ENCODE peak calls at places on chromosomes 12 and 14, in six cellular contexts. I is stimulated activated CD8-positive, alpha-beta memory T cell treated with anti-CD3 and anti-CD28 coated beads, Interleukin-12 subunit alpha, Interleukin-12 subunit beta, amount 100 ng/mL, for 1 hour; J is NCI-H748 treated with DMSO at 0.1 percent for 48 hours; S is iPS-NIHi11; M is AG08395; V is activated gamma-delta T cell treated with anti-CD3 and anti-CD28 coated beads, Interleukin-2, amount 50 U/mL, for 16 hours. T is an unnamed sample.

GRCh38 chr12:67649165-67650126 is 901 bp downstream of the DYRK2 start:
- DNase-seq in I (no peak), J (no peak), S (peak), M (no peak), V (peak), T (peak)

GRCh38 chr12:52164624-52165023 is 27.2 kb downstream of the KRT80 start:
- DNase-seq in I (no peak), J (no peak), S (no peak), M (no peak), V (no peak), T (no peak)

GRCh38 chr12:24719293-24719721 is 229.6 kb downstream of the BCAT1 start:
- DNase-seq in I (peak), J (no peak), S (no peak), M (peak), V (peak), T (peak)

GRCh38 chr12:6068226-6068625 is 56.2 kb downstream of the VWF start:
- DNase-seq in I (no peak), J (no peak), S (no peak), M (no peak), V (no peak), T (no peak)

GRCh38 chr12:46523863-46524770 is 151.5 kb upstream of the SLC38A2 start:
- DNase-seq in I (peak), J (no peak), S (no peak), M (peak), V (no peak), T (peak)

GRCh38 chr14:35365130-35366047 is 39.2 kb downstream of the NFKBIA start:
- DNase-seq in I (peak), J (no peak), S (no peak), M (peak), V (peak), T (peak)

GRCh38 chr12:85920324-85920947 is 46.3 kb downstream of the NTS start:
- DNase-seq in I (no peak), J (peak), S (peak), M (peak), V (no peak), T (no peak)

GRCh38 chr12:130965668-130966067 is 12.0 kb downstream of the ADGRD1 start:
- DNase-seq in I (no peak), J (no peak), S (no peak), M (no peak), V (no peak), T (no peak)

GRCh38 chr14:73944432-73945158 is 5.3 kb downstream of the FAM161B start:
- DNase-seq in I (no peak), J (no peak), S (no peak), M (no peak), V (no peak), T (no peak)

GRCh38 chr14:49549881-49550280 is 36.3 kb downstream of the RPS29 start:
- DNase-seq in I (no peak), J (no peak), S (peak), M (peak), V (no peak), T (peak)

GRCh38 chr12:98698603-98699463 is 53.7 kb downstream of the APAF1 start:
- DNase-seq in I (no peak), J (peak), S (peak), M (peak), V (no peak), T (peak)

GRCh38 chr14:34120185-34120977 is 169.5 kb upstream of the EGLN3 start:
- DNase-seq in I (no peak), J (no peak), S (no peak), M (no peak), V (no peak), T (no peak)

GRCh38 chr12:15830538-15830937 is 41.4 kb upstream of the EPS8 start:
- DNase-seq in I (no peak), J (no peak), S (no peak), M (peak), V (no peak), T (peak)

GRCh38 chr12:34206061-34206785 is 183.9 kb downstream of the ALG10 start:
- DNase-seq in I (no peak), J (no peak), S (no peak), M (no peak), V (no peak), T (no peak)

GRCh38 chr14:102659797-102660196 is 67.3 kb downstream of the RCOR1 start:
- DNase-seq in I (no peak), J (no peak), S (no peak), M (peak), V (no peak), T (peak)

GRCh38 chr12:20421338-20421890 is 53.1 kb downstream of the PDE3A start:
- DNase-seq in I (no peak), J (no peak), S (no peak), M (no peak), V (no peak), T (no peak)

GRCh38 chr14:66174453-66174891 is 311.7 kb upstream of the CCDC196 start:
- DNase-seq in I (no peak), J (no peak), S (no peak), M (no peak), V (no peak), T (peak)

GRCh38 chr12:132486168-132486567 is 3.8 kb upstream of the FBRSL1 start:
- DNase-seq in I (no peak), J (no peak), S (no peak), M (no peak), V (no peak), T (no peak)

GRCh38 chr12:114769634-114770033 is 85.7 kb upstream of the TBX3 start:
- DNase-seq in I (no peak), J (no peak), S (no peak), M (peak), V (no peak), T (no peak)

GRCh38 chr12:57420482-57420881 is 10.4 kb downstream of the R3HDM2 start:
- DNase-seq in I (no peak), J (no peak), S (no peak), M (no peak), V (no peak), T (no peak)

GRCh38 chr14:93132472-93133065 is 16.8 kb upstream of the ITPK1 start:
- DNase-seq in I (no peak), J (no peak), S (peak), M (peak), V (peak), T (peak)

GRCh38 chr12:85007836-85008235 is 28.2 kb downstream of the TSPAN19 start:
- DNase-seq in I (no peak), J (no peak), S (no peak), M (no peak), V (no peak), T (peak)

GRCh38 chr12:99195474-99195873 is 452.1 kb upstream of the GARIN6 start:
- DNase-seq in I (no peak), J (no peak), S (no peak), M (no peak), V (no peak), T (no peak)

GRCh38 chr14:69066396-69067171 is 86.3 kb downstream of the DCAF5 start:
- DNase-seq in I (no peak), J (no peak), S (no peak), M (no peak), V (no peak), T (no peak)

GRCh38 chr14:61585598-61586538 is 109.4 kb upstream of the HIF1A start:
- DNase-seq in I (no peak), J (no peak), S (no peak), M (no peak), V (no peak), T (peak)

GRCh38 chr12:34603382-34604035 is 581.2 kb downstream of the ALG10 start:
- DNase-seq in I (no peak), J (no peak), S (no peak), M (no peak), V (no peak), T (no peak)

GRCh38 chr14:33794791-33795300 is 156.0 kb downstream of the EGLN3 start:
- DNase-seq in I (no peak), J (no peak), S (no peak), M (peak), V (no peak), T (no peak)

GRCh38 chr12:27797301-27798025 is 17.4 kb upstream of the MANSC4 start:
- DNase-seq in I (no peak), J (no peak), S (no peak), M (no peak), V (no peak), T (no peak)

GRCh38 chr14:64507376-64508156 is 3.0 kb downstream of the ZBTB1 start:
- DNase-seq in I (no peak), J (no peak), S (no peak), M (no peak), V (no peak), T (peak)

GRCh38 chr14:53848851-53849250 is 107.8 kb downstream of the BMP4 start:
- DNase-seq in I (no peak), J (no peak), S (no peak), M (no peak), V (no peak), T (no peak)

GRCh38 chr14:101125719-101126375 is 222.3 kb upstream of the RTL1 start:
- DNase-seq in I (no peak), J (no peak), S (no peak), M (no peak), V (no peak), T (no peak)

GRCh38 chr12:104494816-104495158 is 38.0 kb downstream of the CHST11 start:
- DNase-seq in I (no peak), J (no peak), S (no peak), M (no peak), V (no peak), T (no peak)

GRCh38 chr14:73258076-73258475 is 20.8 kb downstream of the PAPLN start:
- DNase-seq in I (no peak), J (no peak), S (no peak), M (no peak), V (no peak), T (no peak)

GRCh38 chr12:46266869-46267617 is 1.8 kb downstream of the SLC38A1 start:
- DNase-seq in I (peak), J (peak), S (peak), M (peak), V (peak), T (peak)

T was measured in MG63.